ENCODE peak calls at places on chromosomes 3 and 15, in four cellular contexts. A is K562, L is HepG2, D is H1. H is an unnamed sample.

GRCh38 chr15:80977627-80978036 is 12.0 kb downstream of the MESD start:
- DNase-seq in A (peak; percentile 87), L (peak; percentile 35), D (peak; percentile 79), H (peak; percentile 68)

GRCh38 chr3:183202004-183202722 is 39.6 kb upstream of the LAMP3 start:
- DNase-seq in A (no peak), L (no peak), D (no peak), H (no peak)

GRCh38 chr15:37106490-37107001 is 6.2 kb upstream of the MEIS2 start:
- DNase-seq in A (peak; percentile 65), L (no peak), D (peak; percentile 72), H (no peak)

GRCh38 chr15:70358011-70358819 is 260.5 kb upstream of the TLE3 start:
- DNase-seq in A (no peak), L (no peak), D (no peak), H (no peak)

GRCh38 chr3:47578119-47578630 is 490 bp downstream of the CSPG5 start:
- DNase-seq in A (peak; percentile 70), L (no peak), D (peak; percentile 77), H (no peak)

GRCh38 chr3:32725721-32726120 is 40.7 kb downstream of the CNOT10 start:
- DNase-seq in A (no peak), L (no peak), D (no peak), H (no peak)

GRCh38 chr3:66904816-66905543 is 93.1 kb upstream of the KBTBD8 start:
- DNase-seq in A (no peak), L (peak; percentile 12), D (no peak), H (no peak)

GRCh38 chr3:185420762-185421161 is 57.8 kb downstream of the MAP3K13 start:
- DNase-seq in A (no peak), L (no peak), D (no peak), H (peak; percentile 7)

GRCh38 chr3:182671942-182672341 is 121.4 kb upstream of the ATP11B start:
- DNase-seq in A (no peak), L (no peak), D (no peak), H (no peak)

GRCh38 chr3:136247436-136247835 is 2.7 kb upstream of the PCCB start:
- DNase-seq in A (no peak), L (no peak), D (no peak), H (no peak)

GRCh38 chr3:96863129-96863740 is 48.8 kb downstream of the EPHA6 start:
- DNase-seq in A (peak; percentile 6), L (peak; percentile 28), D (peak; percentile 51), H (no peak)

GRCh38 chr15:31461911-31462480 is 135.4 kb downstream of the KLF13 start:
- DNase-seq in A (no peak), L (no peak), D (no peak), H (no peak)

GRCh38 chr3:69370156-69370944 is 15.5 kb downstream of the FRMD4B start:
- DNase-seq in A (no peak), L (no peak), D (no peak), H (no peak)

GRCh38 chr15:66573348-66573718 is 7.5 kb upstream of the LCTL start:
- DNase-seq in A (no peak), L (no peak), D (no peak), H (no peak)

GRCh38 chr15:35000511-35000910 is 12.4 kb upstream of the ZNF770 start:
- DNase-seq in A (peak; percentile 28), L (no peak), D (no peak), H (peak; percentile 59)

GRCh38 chr3:60010778-60011177 is 961.0 kb upstream of the CFAP20DC start:
- DNase-seq in A (no peak), L (no peak), D (no peak), H (no peak)

GRCh38 chr15:66408690-66409089 is 22.0 kb downstream of the MAP2K1 start:
- DNase-seq in A (no peak), L (no peak), D (no peak), H (no peak)

GRCh38 chr3:42729404-42730145 is 27.0 kb upstream of the HHATL start:
- DNase-seq in A (no peak), L (no peak), D (peak; percentile 30), H (no peak)

GRCh38 chr15:40819048-40819447 is 9.5 kb downstream of the PPP1R14D start:
- DNase-seq in A (no peak), L (no peak), D (no peak), H (no peak)

GRCh38 chr3:179450901-179451334 is 352 bp downstream of the GNB4 start:
- DNase-seq in A (no peak), L (no peak), D (no peak), H (peak; percentile 8)

GRCh38 chr3:122415762-122416654 is at the start of gene WDR5B:
- DNase-seq in A (peak; percentile 94), L (peak; percentile 96), D (peak; percentile 99), H (peak; percentile 98)

GRCh38 chr3:122410639-122411038 is 5.2 kb downstream of the WDR5B start:
- DNase-seq in A (no peak), L (no peak), D (no peak), H (no peak)

GRCh38 chr3:122414391-122414790 is 1.5 kb downstream of the WDR5B start:
- DNase-seq in A (no peak), L (no peak), D (no peak), H (no peak)

GRCh38 chr3:122416966-122417365 is 1.1 kb upstream of the WDR5B start:
- DNase-seq in A (peak; percentile 10), L (no peak), D (no peak), H (no peak)

GRCh38 chr3:122415104-122415744 is 638 bp downstream of the WDR5B start:
- DNase-seq in A (peak; percentile 58), L (peak; percentile 25), D (peak; percentile 50), H (peak; percentile 43)
- TF ChIP-seq RNF2 in A (no peak), L (no peak), D (no peak), H (no peak)

GRCh38 chr3:64157150-64158035 is 67.9 kb downstream of the PRICKLE2 start:
- DNase-seq in A (no peak), L (no peak), D (no peak), H (no peak)

GRCh38 chr3:64160000-64160690 is 65.1 kb downstream of the PRICKLE2 start:
- DNase-seq in A (no peak), L (no peak), D (no peak), H (no peak)

GRCh38 chr3:64163019-64163754 is 62.1 kb downstream of the PRICKLE2 start:
- DNase-seq in A (no peak), L (no peak), D (no peak), H (no peak)

GRCh38 chr3:64161481-64161952 is 63.7 kb downstream of the PRICKLE2 start:
- DNase-seq in A (no peak), L (peak; percentile 6), D (no peak), H (no peak)

DNA sequence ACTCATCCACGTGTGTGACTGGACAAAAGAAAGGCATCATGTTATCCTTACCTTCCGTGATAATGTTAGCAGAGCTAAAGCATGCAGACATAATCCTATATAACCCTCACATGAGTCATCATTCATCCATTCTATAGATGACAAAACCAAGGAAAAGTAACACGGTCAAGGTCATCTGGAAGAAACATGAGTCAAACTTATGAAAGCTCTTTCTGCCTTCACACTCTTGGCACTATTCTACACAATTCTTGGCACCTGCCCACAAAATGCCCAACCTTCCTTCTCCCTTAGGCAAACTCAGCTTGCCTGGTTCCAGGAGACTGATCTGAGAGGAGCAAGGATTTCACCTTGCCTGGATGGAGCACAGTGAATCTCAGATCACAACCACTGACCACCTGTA is 66.9 kb downstream of the PRICKLE2 start:
- DNase-seq in A (no peak), L (no peak), D (no peak), H (no peak)
- TF ChIP-seq RNF2 in A (no peak), L (no peak), D (no peak), H (no peak)

GRCh38 chr3:167733961-167734497 is 663 bp downstream of the PDCD10 start:
- DNase-seq in A (no peak), L (peak; percentile 18), D (no peak), H (peak; percentile 23)
- TF ChIP-seq RNF2 in A (no peak), L (no peak), D (no peak), H (no peak)

GRCh38 chr3:173553635-173554280 is 156.2 kb downstream of the NLGN1 start:
- DNase-seq in A (no peak), L (peak; percentile 10), D (no peak), H (peak; percentile 2)

GRCh38 chr3:173552526-173552925 is 155.0 kb downstream of the NLGN1 start:
- DNase-seq in A (no peak), L (no peak), D (no peak), H (no peak)

GRCh38 chr3:173556546-173556945 is 159.0 kb downstream of the NLGN1 start:
- DNase-seq in A (no peak), L (no peak), D (no peak), H (no peak)
- TF ChIP-seq RNF2 in A (no peak), L (no peak), D (no peak), H (no peak)

H was measured in A549.